ENCODE peak calls at places on chromosomes 13 and 19, in four cellular contexts. One of them, this sample, is unnamed.

GRCh38 chr19:4541114-4541805 is 1.4 kb upstream of the LRG1 start:
- DNase-seq in nucleus accumbens: no peak
- DNase-seq in stimulated activated CD8-positive, alpha-beta memory T cell treated with anti-CD3 and anti-CD28 coated beads, Interleukin-15, amount 100 ng/mL, for 1 hour: no peak
- DNase-seq in dorsolateral prefrontal cortex: no peak
- DNase-seq in this sample: no peak

GRCh38 chr19:49019242-49019932 is 2.5 kb upstream of the LHB start:
- DNase-seq in dorsolateral prefrontal cortex: no peak
- DNase-seq in stimulated activated CD8-positive, alpha-beta memory T cell treated with anti-CD3 and anti-CD28 coated beads, Interleukin-15, amount 100 ng/mL, for 1 hour: peak; percentile 40
- DNase-seq in nucleus accumbens: no peak
- DNase-seq in this sample: no peak

GRCh38 chr19:28393574-28394336 is 819.2 kb downstream of the UQCRFS1 start:
- DNase-seq in nucleus accumbens: no peak
- DNase-seq in dorsolateral prefrontal cortex: no peak
- DNase-seq in stimulated activated CD8-positive, alpha-beta memory T cell treated with anti-CD3 and anti-CD28 coated beads, Interleukin-15, amount 100 ng/mL, for 1 hour: no peak
- DNase-seq in this sample: no peak

GRCh38 chr19:7109678-7110289 is 40.3 kb downstream of the ZNF557 start:
- DNase-seq in dorsolateral prefrontal cortex: no peak
- DNase-seq in stimulated activated CD8-positive, alpha-beta memory T cell treated with anti-CD3 and anti-CD28 coated beads, Interleukin-15, amount 100 ng/mL, for 1 hour: no peak
- DNase-seq in nucleus accumbens: no peak
- DNase-seq in this sample: no peak

GRCh38 chr19:6744381-6745288 is 5.2 kb downstream of the TRIP10 start:
- DNase-seq in stimulated activated CD8-positive, alpha-beta memory T cell treated with anti-CD3 and anti-CD28 coated beads, Interleukin-15, amount 100 ng/mL, for 1 hour: no peak
- DNase-seq in nucleus accumbens: peak; percentile 13
- DNase-seq in dorsolateral prefrontal cortex: no peak
- DNase-seq in this sample: no peak

GRCh38 chr19:51333836-51334460 is 8.0 kb downstream of the VSIG10L start:
- DNase-seq in nucleus accumbens: no peak
- DNase-seq in dorsolateral prefrontal cortex: no peak
- DNase-seq in stimulated activated CD8-positive, alpha-beta memory T cell treated with anti-CD3 and anti-CD28 coated beads, Interleukin-15, amount 100 ng/mL, for 1 hour: no peak
- DNase-seq in this sample: peak; percentile 98

GRCh38 chr13:109332501-109333499 is 453.6 kb downstream of the IRS2 start:
- DNase-seq in nucleus accumbens: no peak
- DNase-seq in dorsolateral prefrontal cortex: no peak
- DNase-seq in stimulated activated CD8-positive, alpha-beta memory T cell treated with anti-CD3 and anti-CD28 coated beads, Interleukin-15, amount 100 ng/mL, for 1 hour: no peak
- DNase-seq in this sample: no peak

GRCh38 chr19:41495589-41495988 is 52.6 kb downstream of the ERICH4 start:
- DNase-seq in stimulated activated CD8-positive, alpha-beta memory T cell treated with anti-CD3 and anti-CD28 coated beads, Interleukin-15, amount 100 ng/mL, for 1 hour: no peak
- DNase-seq in nucleus accumbens: no peak
- DNase-seq in dorsolateral prefrontal cortex: no peak
- DNase-seq in this sample: no peak

GRCh38 chr13:64410654-64411053 is 2819.5 kb downstream of the PCDH9 start:
- DNase-seq in stimulated activated CD8-positive, alpha-beta memory T cell treated with anti-CD3 and anti-CD28 coated beads, Interleukin-15, amount 100 ng/mL, for 1 hour: no peak
- DNase-seq in dorsolateral prefrontal cortex: no peak
- DNase-seq in nucleus accumbens: no peak
- DNase-seq in this sample: no peak

GRCh38 chr13:61113140-61113658 is 302.4 kb downstream of the PCDH20 start:
- DNase-seq in dorsolateral prefrontal cortex: no peak
- DNase-seq in nucleus accumbens: no peak
- DNase-seq in stimulated activated CD8-positive, alpha-beta memory T cell treated with anti-CD3 and anti-CD28 coated beads, Interleukin-15, amount 100 ng/mL, for 1 hour: no peak
- DNase-seq in this sample: no peak

GRCh38 chr13:88042489-88042888 is 371.3 kb downstream of the SLITRK5 start:
- DNase-seq in nucleus accumbens: no peak
- DNase-seq in dorsolateral prefrontal cortex: no peak
- DNase-seq in stimulated activated CD8-positive, alpha-beta memory T cell treated with anti-CD3 and anti-CD28 coated beads, Interleukin-15, amount 100 ng/mL, for 1 hour: no peak
- DNase-seq in this sample: no peak

GRCh38 chr13:27022571-27023311 is 148.9 kb downstream of the USP12 start:
- DNase-seq in stimulated activated CD8-positive, alpha-beta memory T cell treated with anti-CD3 and anti-CD28 coated beads, Interleukin-15, amount 100 ng/mL, for 1 hour: no peak
- DNase-seq in nucleus accumbens: no peak
- DNase-seq in dorsolateral prefrontal cortex: no peak
- DNase-seq in this sample: no peak

GRCh38 chr13:33279414-33279813 is 6.1 kb downstream of the STARD13 start:
- DNase-seq in dorsolateral prefrontal cortex: no peak
- DNase-seq in stimulated activated CD8-positive, alpha-beta memory T cell treated with anti-CD3 and anti-CD28 coated beads, Interleukin-15, amount 100 ng/mL, for 1 hour: no peak
- DNase-seq in nucleus accumbens: no peak
- DNase-seq in this sample: no peak

GRCh38 chr19:18153555-18154134 is 682 bp downstream of the PIK3R2 start:
- DNase-seq in nucleus accumbens: no peak
- DNase-seq in stimulated activated CD8-positive, alpha-beta memory T cell treated with anti-CD3 and anti-CD28 coated beads, Interleukin-15, amount 100 ng/mL, for 1 hour: no peak
- DNase-seq in dorsolateral prefrontal cortex: no peak
- DNase-seq in this sample: no peak

GRCh38 chr19:48194041-48194871 is 23.8 kb downstream of the ZSWIM9 start:
- DNase-seq in nucleus accumbens: no peak
- DNase-seq in stimulated activated CD8-positive, alpha-beta memory T cell treated with anti-CD3 and anti-CD28 coated beads, Interleukin-15, amount 100 ng/mL, for 1 hour: peak; percentile 7
- DNase-seq in dorsolateral prefrontal cortex: no peak
- DNase-seq in this sample: no peak

GRCh38 chr19:34308381-34309367 is 54.3 kb downstream of the GARRE1 start:
- DNase-seq in stimulated activated CD8-positive, alpha-beta memory T cell treated with anti-CD3 and anti-CD28 coated beads, Interleukin-15, amount 100 ng/mL, for 1 hour: no peak
- DNase-seq in dorsolateral prefrontal cortex: no peak
- DNase-seq in nucleus accumbens: no peak
- DNase-seq in this sample: no peak

GRCh38 chr19:3398114-3398899 is 31.9 kb downstream of the NFIC start:
- DNase-seq in nucleus accumbens: peak; percentile 69
- DNase-seq in stimulated activated CD8-positive, alpha-beta memory T cell treated with anti-CD3 and anti-CD28 coated beads, Interleukin-15, amount 100 ng/mL, for 1 hour: no peak
- DNase-seq in dorsolateral prefrontal cortex: peak; percentile 92
- DNase-seq in this sample: peak; percentile 94

GRCh38 chr19:12990853-12991252 is 4.4 kb upstream of the NFIX start:
- DNase-seq in dorsolateral prefrontal cortex: no peak
- DNase-seq in stimulated activated CD8-positive, alpha-beta memory T cell treated with anti-CD3 and anti-CD28 coated beads, Interleukin-15, amount 100 ng/mL, for 1 hour: no peak
- DNase-seq in nucleus accumbens: no peak
- DNase-seq in this sample: no peak

GRCh38 chr19:4795400-4795799 is 3.9 kb downstream of the FEM1A start:
- DNase-seq in dorsolateral prefrontal cortex: no peak
- DNase-seq in stimulated activated CD8-positive, alpha-beta memory T cell treated with anti-CD3 and anti-CD28 coated beads, Interleukin-15, amount 100 ng/mL, for 1 hour: no peak
- DNase-seq in nucleus accumbens: no peak
- DNase-seq in this sample: no peak

This sample was measured in cerebellum.